ENCODE peak calls at places on chromosomes 4 and X, in four cellular contexts. U is hepatocyte, B is colonic mucosa, J is fibroblast of lung. W is an unnamed sample.

GRCh38 chr4:185838514-185839203 is 26.7 kb upstream of the SORBS2 start:
- DNase-seq in U (no peak), B (no peak), J (no peak), W (no peak)

GRCh38 chr4:112075129-112075753 is 70.0 kb upstream of the FAM241A start:
- DNase-seq in U (peak; percentile 67), B (peak; percentile 38), J (peak; percentile 58), W (peak; percentile 12)

GRCh38 chrX:68748030-68748429 is 80.8 kb upstream of the EFNB1 start:
- DNase-seq in U (no peak), B (no peak), J (no peak), W (no peak)

GRCh38 chrX:128106630-128107029 is 54.4 kb upstream of the ACTRT1 start:
- DNase-seq in U (peak; percentile 22), B (no peak), J (no peak), W (no peak)

GRCh38 chrX:1592128-1592862 is 891 bp downstream of the AKAP17A start:
- DNase-seq in U (peak; percentile 50), B (peak; percentile 43), J (peak; percentile 22), W (no peak)

GRCh38 chrX:118239471-118239870 is 106.4 kb upstream of the WDR44 start:
- DNase-seq in U (no peak), B (no peak), J (peak; percentile 35), W (no peak)

GRCh38 chr4:124526760-124527159 is 185.8 kb downstream of the ANKRD50 start:
- DNase-seq in U (no peak), B (no peak), J (no peak), W (no peak)

GRCh38 chr4:149791836-149792235 is 23.8 kb downstream of the IQCM start:
- DNase-seq in U (no peak), B (no peak), J (no peak), W (no peak)

GRCh38 chrX:87572911-87573310 is 55.3 kb downstream of the KLHL4 start:
- DNase-seq in U (no peak), B (no peak), J (peak; percentile 57), W (no peak)

GRCh38 chrX:69189972-69190371 is 24.7 kb upstream of the PJA1 start:
- DNase-seq in U (peak; percentile 46), B (no peak), J (no peak), W (no peak)

GRCh38 chr4:40099010-40099409 is 42.4 kb downstream of the N4BP2 start:
- DNase-seq in U (no peak), B (no peak), J (no peak), W (no peak)

GRCh38 chr4:154720123-154720522 is 23.7 kb upstream of the LRAT start:
- DNase-seq in U (no peak), B (no peak), J (no peak), W (no peak)

GRCh38 chr4:57078685-57079521 is 31.3 kb downstream of the IGFBP7 start:
- DNase-seq in U (peak; percentile 44), B (no peak), J (peak; percentile 91), W (peak; percentile 62)

GRCh38 chr4:36197501-36197900 is 46.8 kb downstream of the ARAP2 start:
- DNase-seq in U (no peak), B (no peak), J (no peak), W (no peak)

GRCh38 chr4:102612195-102612594 is 111.0 kb downstream of the NFKB1 start:
- DNase-seq in U (no peak), B (no peak), J (no peak), W (no peak)

GRCh38 chr4:29390921-29391320 is 1329.2 kb upstream of the PCDH7 start:
- DNase-seq in U (no peak), B (no peak), J (no peak), W (no peak)

GRCh38 chrX:43064096-43064495 is 286.1 kb upstream of the PPP1R2C start:
- DNase-seq in U (no peak), B (no peak), J (no peak), W (no peak)

GRCh38 chrX:100479329-100479728 is 69.3 kb upstream of the PCDH19 start:
- DNase-seq in U (no peak), B (no peak), J (no peak), W (no peak)

GRCh38 chrX:49761481-49761880 is 65.7 kb upstream of the PAGE1 start:
- DNase-seq in U (peak; percentile 31), B (no peak), J (no peak), W (no peak)

GRCh38 chr4:59060895-59061294 is 1950.7 kb upstream of the IGFBP7 start:
- DNase-seq in U (no peak), B (no peak), J (no peak), W (no peak)

GRCh38 chr4:147773261-147774184 is 41.6 kb downstream of the ARHGAP10 start:
- DNase-seq in U (no peak), B (no peak), J (peak; percentile 74), W (no peak)

GRCh38 chrX:125998432-125998831 is 167.7 kb downstream of the DCAF12L2 start:
- DNase-seq in U (peak; percentile 14), B (no peak), J (no peak), W (no peak)

GRCh38 chr4:165555302-165555701 is 176.5 kb downstream of the CPE start:
- DNase-seq in U (no peak), B (no peak), J (no peak), W (no peak)

GRCh38 chr4:174222266-174222872 is 61.1 kb downstream of the FBXO8 start:
- DNase-seq in U (peak; percentile 40), B (no peak), J (peak; percentile 15), W (no peak)

GRCh38 chr4:130573742-130574141 is 1477.8 kb downstream of the C4orf33 start:
- DNase-seq in U (no peak), B (no peak), J (no peak), W (no peak)

GRCh38 chrX:45803383-45803921 is 602.8 kb upstream of the DIPK2B start:
- DNase-seq in U (no peak), B (no peak), J (peak; percentile 95), W (no peak)

GRCh38 chr4:55177461-55177860 is 52.1 kb upstream of the KDR start:
- DNase-seq in U (no peak), B (no peak), J (no peak), W (no peak)
- H3K4me1 ChIP-seq in U (no peaks in the 10 kb centered on the region), B (no peaks in the 10 kb centered on the region), J (peaks cover 11% of the 10 kb centered on the region), W (no peaks in the 10 kb centered on the region)

GRCh38 chr4:78650106-78651021 is 98.8 kb downstream of the ANXA3 start:
- DNase-seq in U (peak; percentile 52), B (no peak), J (peak; percentile 89), W (peak; percentile 46)

GRCh38 chr4:78647272-78647671 is 95.7 kb downstream of the ANXA3 start:
- DNase-seq in U (no peak), B (no peak), J (no peak), W (no peak)

GRCh38 chr4:78651250-78651860 is 99.8 kb downstream of the ANXA3 start:
- DNase-seq in U (no peak), B (no peak), J (no peak), W (no peak)

GRCh38 chr4:78645853-78646757 is 94.5 kb downstream of the ANXA3 start:
- DNase-seq in U (peak; percentile 79), B (peak; percentile 76), J (peak; percentile 95), W (peak; percentile 86)

DNA sequence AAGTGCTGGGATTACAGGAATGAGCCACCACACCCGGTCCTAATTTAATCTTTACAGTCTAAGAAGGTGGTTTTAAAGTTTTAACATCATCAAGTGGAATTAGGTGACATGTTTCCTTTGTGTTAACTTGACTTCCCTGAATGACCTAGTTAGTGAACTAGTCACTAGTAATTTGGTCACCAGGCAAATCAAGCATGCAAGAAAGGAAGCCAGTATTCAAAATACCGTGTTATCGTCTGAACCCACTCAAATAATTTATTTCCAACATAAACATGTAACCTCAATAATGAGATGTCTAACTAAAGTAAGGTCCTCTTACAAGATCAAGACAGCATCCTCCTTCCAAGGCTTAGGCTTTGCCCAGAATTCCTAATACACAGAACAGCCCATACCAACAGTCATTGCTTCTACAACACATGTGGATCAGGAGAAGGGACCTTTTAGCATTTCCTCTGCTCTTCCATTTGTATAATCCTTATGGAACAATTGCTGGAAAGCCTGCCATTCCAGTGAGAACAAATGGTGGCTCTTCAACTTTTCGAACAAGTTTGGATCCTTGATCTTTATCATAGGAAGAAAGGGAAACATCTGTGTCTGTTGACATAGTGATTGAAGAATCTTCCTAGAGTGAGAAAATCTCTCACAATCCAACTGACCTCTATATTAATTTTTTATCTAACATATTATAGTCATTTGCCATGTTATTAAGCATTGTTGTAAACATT is 97.2 kb downstream of the ANXA3 start:
- DNase-seq in U (no peak), B (no peak), J (peak; percentile 28), W (no peak)
- H3K4me1 ChIP-seq in U (peaks cover 21% of the 10 kb centered on the region), B (peaks cover 4% of the 10 kb centered on the region), J (peaks cover 26% of the 10 kb centered on the region), W (no peaks in the 10 kb centered on the region)

GRCh38 chr4:88010921-88011320 is 3.5 kb downstream of the PKD2 start:
- DNase-seq in U (no peak), B (no peak), J (peak; percentile 67), W (no peak)
- H3K4me1 ChIP-seq in U (peaks cover 9% of the 10 kb centered on the region), B (no peaks in the 10 kb centered on the region), J (peaks cover 5% of the 10 kb centered on the region), W (no peaks in the 10 kb centered on the region)

DNA sequence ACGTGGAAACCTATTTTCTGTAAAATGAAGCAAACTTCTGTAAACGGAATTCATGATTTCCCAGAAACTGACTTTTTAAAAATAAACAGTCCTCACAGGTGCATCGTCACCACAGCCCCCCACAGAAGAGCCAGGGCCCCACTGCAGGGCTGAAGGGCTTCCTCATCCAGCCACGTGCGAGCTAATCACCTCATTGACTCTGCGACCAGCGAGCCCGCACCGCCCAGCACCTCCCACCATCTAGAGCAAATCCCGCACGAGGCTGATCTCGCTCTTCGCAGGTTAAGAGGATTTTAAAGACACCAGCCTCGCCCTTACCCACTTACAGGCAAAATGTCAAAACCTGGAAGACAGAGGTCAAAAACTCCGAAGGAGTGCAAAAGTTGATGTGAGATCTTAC is 14.8 kb downstream of the PPP2R3B start:
- DNase-seq in U (no peak), B (no peak), J (no peak), W (no peak)
- H3K4me1 ChIP-seq in U (peaks cover 9% of the 10 kb centered on the region), B (no peaks in the 10 kb centered on the region), J (no peaks in the 10 kb centered on the region), W (peaks cover 4% of the 10 kb centered on the region)

GRCh38 chrX:110045988-110046387 is 43.1 kb downstream of the TMEM164 start:
- DNase-seq in U (peak; percentile 28), B (no peak), J (no peak), W (no peak)

GRCh38 chrX:110049096-110049495 is 46.2 kb downstream of the TMEM164 start:
- DNase-seq in U (no peak), B (no peak), J (no peak), W (no peak)

GRCh38 chrX:110044531-110045249 is 41.8 kb downstream of the TMEM164 start:
- DNase-seq in U (no peak), B (no peak), J (no peak), W (no peak)

GRCh38 chrX:110045421-110045820 is 42.5 kb downstream of the TMEM164 start:
- DNase-seq in U (no peak), B (no peak), J (no peak), W (no peak)

GRCh38 chrX:110046971-110047370 is 44.1 kb downstream of the TMEM164 start:
- DNase-seq in U (no peak), B (no peak), J (no peak), W (no peak)
- H3K4me1 ChIP-seq in U (no peaks in the 10 kb centered on the region), B (no peaks in the 10 kb centered on the region), J (no peaks in the 10 kb centered on the region), W (no peaks in the 10 kb centered on the region)

W was measured in prostate gland.